ENCODE peak calls at places on chromosomes 6 and 20, in four cellular contexts. T is epithelial cell of esophagus, R is AG10803, C is Panc1. S is an unnamed sample.

GRCh38 chr20:4444404-4444803 is 277.3 kb upstream of the PRND start:
- DNase-seq in T (peak), R (peak), C (no peak), S (no peak)

GRCh38 chr6:151669208-151669560 is 138.3 kb upstream of the ESR1 start:
- DNase-seq in C (no peak), R (no peak), T (no peak), S (no peak)

GRCh38 chr20:43936805-43937204 is 22.2 kb downstream of the TOX2 start:
- DNase-seq in T (peak), C (no peak), R (no peak), S (no peak)

GRCh38 chr20:403582-403957 is 4.5 kb upstream of the RBCK1 start:
- DNase-seq in C (no peak), T (no peak), R (no peak), S (no peak)

GRCh38 chr6:146914563-146915483 is 289.4 kb upstream of the STXBP5 start:
- DNase-seq in C (peak), T (peak), R (peak), S (no peak)

GRCh38 chr6:34514593-34515472 is 41.3 kb downstream of the SPDEF start:
- DNase-seq in T (no peak), C (no peak), R (peak), S (no peak)

GRCh38 chr6:7261030-7261841 is 51.8 kb downstream of the SSR1 start:
- DNase-seq in C (no peak), T (peak), R (peak), S (peak)

GRCh38 chr6:16168858-16169257 is 40.0 kb downstream of the MYLIP start:
- DNase-seq in T (no peak), R (peak), C (no peak), S (no peak)

GRCh38 chr6:158321960-158322359 is 9.7 kb downstream of the TULP4 start:
- DNase-seq in C (no peak), R (peak), T (peak), S (no peak)

GRCh38 chr6:10463491-10464481 is 48.9 kb upstream of the TFAP2A start:
- DNase-seq in T (peak), C (no peak), R (no peak), S (no peak)

GRCh38 chr6:10461850-10462249 is 47.0 kb upstream of the TFAP2A start:
- DNase-seq in R (no peak), T (no peak), C (no peak), S (no peak)

GRCh38 chr6:10460096-10460495 is 45.2 kb upstream of the TFAP2A start:
- DNase-seq in R (no peak), C (no peak), T (no peak), S (no peak)

GRCh38 chr6:10463040-10463439 is 48.2 kb upstream of the TFAP2A start:
- DNase-seq in R (no peak), C (no peak), T (no peak), S (no peak)

DNA sequence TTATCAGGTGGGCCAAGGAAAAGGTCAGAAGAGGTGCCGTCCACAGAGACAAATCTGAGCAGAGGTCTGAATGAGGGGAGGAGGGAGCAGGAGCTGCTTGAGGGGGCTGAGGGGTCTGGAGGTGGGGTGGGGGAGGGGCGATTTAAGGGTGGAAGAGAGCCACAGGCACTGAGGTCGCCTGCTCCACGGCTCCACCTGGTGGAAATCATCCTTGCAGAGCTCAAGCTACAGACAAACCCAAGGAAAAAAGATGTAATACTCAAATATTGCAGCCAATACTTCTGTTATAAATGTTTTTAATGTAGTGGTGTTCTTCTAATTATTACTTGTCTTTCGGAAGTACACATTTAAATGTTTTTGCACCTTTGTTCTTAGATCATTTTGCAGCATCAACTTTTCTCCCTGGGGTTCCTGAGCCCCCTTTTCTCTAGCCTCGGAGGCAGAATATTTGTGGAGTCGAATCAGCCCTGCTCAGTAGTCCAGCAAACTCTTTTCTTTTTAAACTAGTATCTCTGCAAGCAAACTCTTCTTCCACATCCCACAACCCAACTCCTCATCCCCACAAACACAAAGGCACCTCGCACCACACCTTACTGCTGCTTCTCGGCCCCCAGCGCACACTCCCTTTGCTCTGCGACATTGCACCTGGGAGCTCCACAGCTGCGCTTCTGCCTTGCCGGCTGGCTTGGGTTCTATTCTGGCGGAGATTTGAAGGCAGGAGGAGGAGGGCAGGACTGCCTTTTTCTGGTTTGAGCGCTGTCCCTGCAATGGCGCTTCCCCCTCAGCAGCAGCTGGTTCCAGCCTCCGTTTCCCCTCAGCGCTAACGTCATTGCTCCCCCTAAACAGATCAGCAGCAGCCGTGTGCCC is 51.0 kb upstream of the TFAP2A start:
- DNase-seq in R (peak), C (no peak), T (peak), S (no peak)
- TF ChIP-seq CTCF in R (peak), C (peak), T (peak), S (peak)

GRCh38 chr6:129893513-129894098 is 32.5 kb upstream of the TMEM244 start:
- DNase-seq in R (peak), T (peak), C (no peak), S (no peak)
- TF ChIP-seq CTCF in R (peak), T (peak), C (peak), S (peak)

DNA sequence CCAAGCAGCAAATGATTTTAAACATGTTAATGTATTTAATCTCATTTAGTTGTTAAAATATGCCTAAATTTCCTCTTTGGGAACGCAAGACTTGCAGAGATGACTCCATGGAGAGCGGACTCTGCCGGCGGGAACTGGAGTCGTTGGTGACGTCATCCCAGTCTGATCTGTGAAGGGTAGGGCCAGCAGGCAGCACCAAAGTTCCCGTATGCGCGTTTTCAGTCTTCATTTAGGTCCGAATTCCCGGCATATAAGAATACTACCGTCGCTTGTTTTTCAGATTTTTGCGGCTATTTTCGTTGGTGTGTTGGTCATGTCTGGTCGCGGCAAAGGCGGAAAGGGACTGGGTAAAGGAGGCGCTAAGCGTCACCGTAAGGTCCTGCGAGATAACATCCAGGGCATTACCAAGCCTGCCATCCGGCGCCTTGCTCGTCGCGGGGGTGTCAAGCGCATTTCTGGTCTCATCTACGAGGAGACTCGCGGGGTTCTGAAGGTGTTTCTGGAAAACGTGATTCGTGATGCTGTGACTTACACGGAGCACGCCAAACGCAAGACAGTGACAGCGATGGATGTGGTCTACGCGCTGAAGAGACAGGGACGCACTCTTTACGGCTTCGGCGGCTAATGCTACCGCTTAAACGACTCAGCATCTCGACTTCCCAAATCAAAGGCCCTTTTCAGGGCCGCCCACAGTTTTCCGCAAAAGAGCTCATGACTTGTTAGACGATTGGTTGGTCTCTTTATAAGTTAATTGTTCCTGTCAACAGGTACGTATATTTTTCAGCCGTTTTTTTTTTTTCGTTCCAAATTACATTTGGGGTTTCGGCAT is 117.3 kb downstream of the HFE start:
- DNase-seq in R (peak), C (peak), T (peak), S (peak)
- TF ChIP-seq CTCF in R (peak), C (peak), T (peak), S (peak)

GRCh38 chr6:39466664-39467063 is 144.2 kb upstream of the KCNK16 start:
- DNase-seq in R (no peak), T (no peak), C (no peak), S (no peak)

GRCh38 chr6:39468385-39468784 is 145.9 kb upstream of the KCNK16 start:
- DNase-seq in T (no peak), R (no peak), C (no peak), S (no peak)

GRCh38 chr6:39476151-39476550 is 153.6 kb upstream of the KCNK16 start:
- DNase-seq in C (no peak), R (no peak), T (no peak), S (no peak)

GRCh38 chr6:39476670-39477069 is 154.2 kb upstream of the KCNK16 start:
- DNase-seq in C (no peak), R (no peak), T (no peak), S (no peak)

GRCh38 chr6:39471954-39472659 is 149.6 kb upstream of the KCNK16 start:
- DNase-seq in R (no peak), T (no peak), C (no peak), S (no peak)
- TF ChIP-seq CTCF in R (no peak), T (no peak), C (no peak), S (no peak)

GRCh38 chr6:27568226-27568889 is 95.5 kb upstream of the ZNF184 start:
- DNase-seq in T (peak), C (no peak), R (no peak), S (no peak)

GRCh38 chr6:27562027-27562410 is 89.1 kb upstream of the ZNF184 start:
- DNase-seq in T (peak), R (no peak), C (no peak), S (no peak)

DNA sequence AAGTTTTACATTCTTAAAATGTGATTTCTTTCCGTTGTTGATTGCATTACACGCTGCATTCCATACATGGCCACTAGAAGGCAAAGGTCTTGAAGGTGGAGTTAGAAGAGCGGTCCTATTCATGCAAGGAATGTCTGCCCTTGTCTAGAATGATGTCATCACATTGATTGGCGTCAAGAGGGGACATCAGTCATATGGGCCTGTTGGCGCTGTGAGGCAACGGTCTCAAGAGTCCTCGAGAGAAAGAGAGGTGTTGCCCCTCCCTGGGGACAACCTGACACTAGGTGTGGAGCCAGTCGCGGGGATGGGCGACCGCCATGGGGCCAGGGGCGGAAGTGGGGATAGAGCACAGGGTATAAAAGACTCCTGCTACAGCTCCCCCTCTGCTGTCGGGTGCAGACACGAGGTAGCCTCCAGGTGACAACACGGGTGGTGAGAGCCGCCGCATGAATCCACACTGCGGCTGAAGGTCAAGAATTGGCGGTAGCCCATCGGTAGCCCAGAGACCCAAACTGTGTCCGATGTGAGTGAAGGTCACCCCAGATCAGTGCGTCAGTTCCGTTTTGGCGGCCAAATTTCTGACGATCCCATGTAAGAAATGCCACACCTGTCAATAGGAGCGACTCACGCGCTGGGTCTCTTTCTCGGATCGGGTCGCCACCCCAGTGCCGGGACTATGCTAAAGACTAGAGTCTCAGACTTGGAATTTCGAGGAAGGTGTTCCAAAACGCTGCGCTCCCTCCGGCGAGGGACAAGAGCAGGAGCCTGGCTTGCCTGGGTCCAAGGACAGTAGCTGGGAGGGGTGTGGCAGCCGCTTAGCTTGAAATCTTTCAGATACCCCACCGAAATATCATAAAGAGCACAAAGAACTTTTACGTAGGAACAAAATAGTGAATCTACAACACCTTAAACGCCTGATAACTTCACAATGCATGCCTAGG is 93.2 kb upstream of the ZNF184 start:
- DNase-seq in R (no peak), C (no peak), T (peak), S (no peak)
- TF ChIP-seq CTCF in R (no peak), C (no peak), T (peak), S (peak)

GRCh38 chr6:163118941-163119340 is 295.6 kb upstream of the QKI start:
- DNase-seq in C (no peak), T (no peak), R (no peak), S (no peak)

GRCh38 chr6:163123098-163123497 is 291.4 kb upstream of the QKI start:
- DNase-seq in R (no peak), T (no peak), C (no peak), S (no peak)

GRCh38 chr6:163122365-163122764 is 292.2 kb upstream of the QKI start:
- DNase-seq in C (no peak), T (no peak), R (no peak), S (no peak)

GRCh38 chr6:163120223-163120622 is 294.3 kb upstream of the QKI start:
- DNase-seq in T (no peak), C (no peak), R (no peak), S (no peak)
- TF ChIP-seq CTCF in T (no peak), C (peak), R (no peak), S (no peak)

GRCh38 chr6:168660400-168660945 is 219.5 kb downstream of the SMOC2 start:
- DNase-seq in T (no peak), C (no peak), R (no peak), S (no peak)

GRCh38 chr6:168662301-168662936 is 221.4 kb downstream of the SMOC2 start:
- DNase-seq in C (no peak), T (no peak), R (no peak), S (no peak)

GRCh38 chr6:168655462-168656152 is 214.6 kb downstream of the SMOC2 start:
- DNase-seq in R (no peak), T (no peak), C (no peak), S (no peak)

DNA sequence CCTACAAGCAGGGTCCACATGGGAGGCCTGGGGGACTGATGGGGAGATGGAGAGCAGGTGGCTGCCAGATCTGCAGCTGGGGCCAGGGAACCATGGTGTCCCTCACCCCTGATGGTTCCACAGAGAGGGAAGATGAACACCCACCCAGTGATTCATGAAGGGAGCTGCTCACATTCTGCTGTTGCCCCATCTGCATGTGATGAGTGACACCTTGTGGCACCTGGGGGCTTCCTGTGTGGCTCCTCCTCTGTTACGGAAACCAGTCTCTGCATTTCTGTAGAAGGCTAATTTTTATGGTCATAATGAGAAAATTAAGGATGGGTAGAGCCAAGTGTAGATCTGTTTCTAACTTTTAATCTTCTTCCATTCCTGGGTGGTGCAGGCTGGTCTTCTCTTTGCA is 217.1 kb downstream of the SMOC2 start:
- DNase-seq in T (no peak), C (no peak), R (no peak), S (no peak)
- TF ChIP-seq CTCF in T (no peak), C (no peak), R (no peak), S (no peak)

GRCh38 chr20:58880994-58881752 is 28.7 kb downstream of the GNAS start:
- DNase-seq in C (no peak), T (no peak), R (no peak), S (peak)
- TF ChIP-seq CTCF in C (peak), T (peak), R (no peak), S (peak)

S was measured in type B pancreatic cell.